ENCODE peak calls at places on chromosome 14, in five cellular contexts. N, K, V, H and X are unnamed samples.

GRCh38 chr14:100237735-100238418 is 1.1 kb upstream of the YY1 start:
- DNase-seq in N (peak), K (peak), V (peak), H (peak), X (no peak)

GRCh38 chr14:36997843-36998242 is 174.6 kb downstream of the SLC25A21 start:
- DNase-seq in N (no peak), K (no peak), V (no peak), H (no peak), X (no peak)

GRCh38 chr14:23361320-23361719 is 3.7 kb downstream of the EFS start:
- DNase-seq in N (no peak), K (peak), V (no peak), H (no peak), X (no peak)

GRCh38 chr14:60102389-60102788 is 10.7 kb downstream of the PCNX4 start:
- DNase-seq in N (no peak), K (no peak), V (no peak), H (no peak), X (no peak)

GRCh38 chr14:87332001-87332400 is 661.0 kb downstream of the GALC start:
- DNase-seq in N (no peak), K (no peak), V (no peak), H (no peak), X (no peak)

GRCh38 chr14:99744199-99744872 is 48.9 kb upstream of the EML1 start:
- DNase-seq in N (no peak), K (no peak), V (no peak), H (no peak), X (no peak)

GRCh38 chr14:82270286-82270685 is 736.6 kb upstream of the SEL1L start:
- DNase-seq in N (no peak), K (no peak), V (no peak), H (no peak), X (no peak)

GRCh38 chr14:68137704-68138619 is 318.4 kb downstream of the RAD51B start:
- DNase-seq in N (no peak), K (peak), V (no peak), H (no peak), X (peak)

GRCh38 chr14:51357250-51357649 is 117.2 kb downstream of the TMX1 start:
- DNase-seq in N (no peak), K (no peak), V (no peak), H (no peak), X (no peak)